ENCODE peak calls at places on chromosomes 2 and 18, in seven cellular contexts. D is lower leg skin, W is OCI-LY7, J is endodermal cell, H is colonic mucosa, S is A549, Z is adrenal gland. V is an unnamed sample.

GRCh38 chr2:132623096-132623839 is 46.7 kb downstream of the LYPD1 start:
- DNase-seq in D (no peak), J (no peak), H (no peak), W (no peak), S (no peak), Z (peak), V (no peak)

GRCh38 chr2:126908721-126909177 is 10.1 kb downstream of the TEX51 start:
- DNase-seq in D (no peak), S (no peak), W (no peak), Z (no peak), H (peak), J (peak), V (no peak)

GRCh38 chr2:237998530-237998929 is 31.7 kb downstream of the UBE2F start:
- DNase-seq in H (no peak), J (no peak), W (no peak), S (no peak), D (no peak), Z (peak), V (no peak)

GRCh38 chr18:26863122-26863879 is 2.2 kb downstream of the AQP4 start:
- DNase-seq in J (peak), W (no peak), H (peak), D (peak), Z (peak), S (peak), V (no peak)

GRCh38 chr2:23028106-23028505 is 356.9 kb upstream of the KLHL29 start:
- DNase-seq in J (peak), S (no peak), W (no peak), Z (no peak), H (no peak), D (no peak), V (no peak)

GRCh38 chr2:178271629-178272333 is 77.5 kb downstream of the OSBPL6 start:
- DNase-seq in J (no peak), D (peak), Z (peak), S (no peak), W (no peak), H (no peak), V (no peak)

GRCh38 chr2:64988420-64989125 is 626 bp upstream of the SLC1A4 start:
- DNase-seq in J (peak), Z (peak), S (peak), D (peak), W (peak), H (peak), V (peak)

GRCh38 chr2:69054431-69054830 is 41.5 kb downstream of the ANTXR1 start:
- DNase-seq in J (no peak), H (no peak), W (no peak), S (no peak), Z (no peak), D (peak), V (no peak)

GRCh38 chr2:132588576-132588975 is 81.4 kb downstream of the LYPD1 start:
- DNase-seq in H (peak), S (no peak), W (no peak), J (no peak), D (no peak), Z (no peak), V (no peak)

GRCh38 chr18:46096651-46097300 is 1.3 kb downstream of the ATP5F1A start:
- DNase-seq in D (no peak), Z (no peak), S (peak), W (peak), H (peak), J (peak), V (no peak)

GRCh38 chr2:201322772-201323171 is 34.4 kb downstream of the FLACC1 start:
- DNase-seq in S (no peak), W (no peak), J (no peak), Z (no peak), H (no peak), D (no peak), V (no peak)

GRCh38 chr2:74959106-74959751 is 786 bp downstream of the POLE4 start:
- DNase-seq in H (no peak), D (no peak), W (no peak), Z (no peak), S (no peak), J (no peak), V (no peak)

GRCh38 chr18:48803518-48803917 is 147.2 kb downstream of the SMAD7 start:
- DNase-seq in W (no peak), Z (no peak), D (no peak), S (no peak), J (peak), H (peak), V (no peak)

GRCh38 chr2:176421291-176422050 is 152.2 kb downstream of the MTX2 start:
- DNase-seq in D (no peak), H (no peak), S (no peak), W (no peak), J (no peak), Z (no peak), V (no peak)

GRCh38 chr2:190746971-190747761 is 98.3 kb downstream of the NAB1 start:
- DNase-seq in D (no peak), Z (no peak), J (no peak), W (no peak), H (no peak), S (no peak), V (no peak)

GRCh38 chr2:212537311-212538155 is 1.1 kb downstream of the ERBB4 start:
- DNase-seq in S (no peak), J (peak), D (no peak), W (no peak), H (peak), Z (peak), V (no peak)

GRCh38 chr2:208025814-208026184 is 472 bp upstream of the PLEKHM3 start:
- DNase-seq in S (no peak), D (no peak), H (no peak), J (peak), Z (no peak), W (peak), V (no peak)

GRCh38 chr2:127721978-127722355 is 20.7 kb downstream of the SFT2D3 start:
- DNase-seq in Z (no peak), H (no peak), D (no peak), S (no peak), W (no peak), J (no peak), V (no peak)

GRCh38 chr18:44246001-44246400 is 434.7 kb upstream of the SETBP1 start:
- DNase-seq in Z (no peak), S (no peak), D (no peak), H (no peak), W (no peak), J (no peak), V (no peak)

GRCh38 chr18:58394046-58394445 is 234.8 kb downstream of the ALPK2 start:
- DNase-seq in W (no peak), H (no peak), Z (no peak), S (no peak), J (no peak), D (no peak), V (no peak)

GRCh38 chr2:64325852-64326577 is 127.9 kb upstream of the LGALSL start:
- DNase-seq in W (peak), H (no peak), D (no peak), S (no peak), J (no peak), Z (no peak), V (no peak)

GRCh38 chr2:163611557-163611906 is 124.3 kb downstream of the FIGN start:
- DNase-seq in H (no peak), Z (no peak), S (no peak), W (no peak), D (no peak), J (no peak), V (no peak)

GRCh38 chr2:81195774-81196382 is 891.3 kb upstream of the LRRTM1 start:
- DNase-seq in Z (no peak), H (no peak), J (no peak), W (no peak), D (no peak), S (no peak), V (no peak)

GRCh38 chr2:70981421-70981820 is 3.0 kb downstream of the ANKRD53 start:
- DNase-seq in J (peak), H (no peak), Z (no peak), S (no peak), W (no peak), D (no peak), V (no peak)

GRCh38 chr18:53906681-53907080 is 317.8 kb downstream of the MBD2 start:
- DNase-seq in J (no peak), S (no peak), Z (no peak), D (no peak), H (no peak), W (no peak), V (no peak)

GRCh38 chr2:232541195-232541960 is 1.9 kb downstream of the CHRNG start:
- DNase-seq in Z (no peak), D (no peak), W (no peak), H (no peak), S (no peak), J (no peak), V (no peak)

GRCh38 chr2:39017314-39017713 is 103.5 kb downstream of the SOS1 start:
- DNase-seq in S (no peak), D (no peak), J (no peak), H (no peak), W (no peak), Z (no peak), V (no peak)

GRCh38 chr2:28753043-28753683 is 1.5 kb downstream of the PPP1CB start:
- DNase-seq in D (peak), W (peak), S (peak), Z (peak), H (peak), J (peak), V (peak)

GRCh38 chr2:186690796-186691195 is 3.1 kb upstream of the FAM171B start:
- DNase-seq in J (no peak), D (no peak), S (no peak), Z (no peak), W (no peak), H (no peak), V (no peak)

GRCh38 chr2:178088774-178089173 is 16.2 kb upstream of the PDE11A start:
- DNase-seq in W (no peak), J (no peak), Z (no peak), D (no peak), S (no peak), H (no peak), V (no peak)

GRCh38 chr2:204692790-204693189 is 147.5 kb downstream of the PARD3B start:
- DNase-seq in S (no peak), J (no peak), H (no peak), W (no peak), D (no peak), Z (no peak), V (no peak)

GRCh38 chr2:235864746-235865535 is 303.2 kb downstream of the GBX2 start:
- DNase-seq in H (no peak), W (no peak), Z (no peak), D (no peak), S (no peak), J (no peak), V (no peak)

GRCh38 chr2:221673248-221673647 is 101.1 kb upstream of the EPHA4 start:
- DNase-seq in D (no peak), S (no peak), W (no peak), H (no peak), Z (no peak), J (no peak), V (no peak)

GRCh38 chr2:201675454-201675853 is 23.0 kb downstream of the MPP4 start:
- DNase-seq in H (no peak), J (no peak), Z (no peak), W (no peak), D (no peak), S (no peak), V (no peak)

GRCh38 chr2:45470531-45470930 is 140.5 kb downstream of the SRBD1 start:
- DNase-seq in J (no peak), D (no peak), W (no peak), S (no peak), H (no peak), Z (no peak), V (no peak)

GRCh38 chr2:188984680-188985079 is 10.5 kb downstream of the COL3A1 start:
- DNase-seq in W (no peak), S (peak), J (no peak), D (peak), Z (no peak), H (no peak), V (no peak)

GRCh38 chr2:236565879-236566402 is 3.7 kb upstream of the ACKR3 start:
- DNase-seq in H (no peak), W (peak), Z (no peak), D (no peak), S (no peak), J (peak), V (no peak)

GRCh38 chr2:196823750-196824149 is 14.6 kb upstream of the C2orf66 start:
- DNase-seq in S (peak), D (no peak), H (no peak), W (no peak), Z (no peak), J (no peak), V (no peak)

GRCh38 chr2:28321426-28321825 is 71.2 kb upstream of the FOSL2 start:
- DNase-seq in H (no peak), W (no peak), S (no peak), Z (no peak), J (peak), D (no peak), V (peak)

GRCh38 chr18:35143615-35144596 is 96.9 kb upstream of the ZNF397 start:
- DNase-seq in H (peak), S (peak), Z (peak), J (peak), W (peak), D (peak), V (peak)

GRCh38 chr2:112481050-112481527 is 867 bp upstream of the TTL start:
- DNase-seq in H (peak), J (peak), S (peak), W (peak), Z (peak), D (peak), V (peak)
- H3K4me3 ChIP-seq in H (peak), J (peak), S (peak), W (peak), Z (peak), D (peak), V (peak)

DNA sequence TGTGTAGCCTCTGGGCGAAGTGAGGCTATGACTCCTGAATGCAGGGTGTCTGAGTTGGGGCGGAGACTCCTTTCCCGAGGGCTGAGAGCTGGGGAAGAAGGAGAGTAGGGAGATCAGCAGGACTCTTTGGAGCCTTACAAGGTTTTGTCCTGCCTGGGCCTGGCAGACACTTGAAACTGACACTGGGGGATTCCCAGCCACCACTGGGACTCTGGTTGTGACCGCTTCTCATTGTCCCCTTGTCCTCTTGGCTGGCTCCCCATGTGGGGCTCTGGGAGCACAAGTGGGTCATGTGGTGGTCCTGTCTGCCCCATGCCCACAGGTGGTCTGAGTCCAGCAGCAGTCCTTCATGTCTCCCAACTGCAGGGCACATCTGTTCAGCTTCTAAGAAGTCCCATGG is 78.2 kb upstream of the MGAT4A start:
- DNase-seq in J (no peak), S (no peak), W (no peak), H (no peak), D (no peak), Z (no peak), V (no peak)
- H3K4me3 ChIP-seq in J (no peak), S (no peak), W (no peak), H (no peak), D (no peak), Z (no peak), V (no peak)

GRCh38 chr2:181655519-181655918 is 1.4 kb downstream of the CERKL start:
- DNase-seq in J (no peak), S (no peak), D (no peak), Z (no peak), H (no peak), W (no peak), V (no peak)
- H3K4me3 ChIP-seq in J (no peak), S (no peak), D (no peak), Z (no peak), H (no peak), W (no peak), V (no peak)

DNA sequence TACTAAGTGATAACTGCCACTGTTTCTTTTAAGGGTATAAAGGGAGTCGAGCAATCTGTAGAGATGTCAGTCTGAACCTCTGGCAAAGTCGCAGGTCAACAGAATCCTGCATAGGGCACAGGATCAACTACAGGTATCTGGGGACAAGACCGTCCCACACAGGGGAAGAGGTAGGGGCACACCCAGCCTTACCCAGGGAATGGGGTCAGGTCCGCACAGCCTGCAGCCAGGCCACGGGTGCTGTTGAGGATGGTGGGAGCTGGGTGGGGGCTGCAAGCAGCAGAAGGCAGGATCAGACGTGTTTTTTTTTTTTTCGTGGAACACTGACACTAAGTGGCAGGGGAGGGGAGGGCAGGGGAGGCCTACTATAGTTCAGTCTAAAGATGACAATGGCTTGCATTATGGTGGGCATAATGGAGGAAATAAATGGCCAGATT is 41.9 kb downstream of the HDLBP start:
- DNase-seq in Z (no peak), W (no peak), S (no peak), D (no peak), H (no peak), J (peak), V (no peak)
- H3K4me3 ChIP-seq in Z (no peak), W (no peak), S (peak), D (no peak), H (no peak), J (peak), V (no peak)

DNA sequence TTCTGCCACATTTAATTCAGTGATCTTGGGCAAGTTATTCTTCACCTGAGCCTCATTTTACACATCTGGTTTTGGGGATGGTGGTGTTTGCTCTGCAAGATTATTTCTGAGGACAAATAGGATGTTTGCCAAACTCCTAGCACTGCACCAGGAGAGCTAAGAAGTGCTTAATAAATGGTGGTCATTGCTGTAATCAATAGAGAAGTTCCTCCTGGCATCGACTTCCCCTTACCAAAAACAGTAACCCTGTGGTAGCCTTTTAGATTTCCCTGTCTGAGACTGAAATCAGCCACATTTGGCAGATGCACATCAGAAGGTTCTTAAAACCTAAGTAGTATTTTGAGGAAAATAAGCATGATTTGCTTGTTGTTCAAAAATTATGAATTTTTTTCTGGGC is 2.3 kb downstream of the B3GNT2 start:
- DNase-seq in J (no peak), D (no peak), H (no peak), Z (no peak), W (peak), S (no peak), V (no peak)
- H3K4me3 ChIP-seq in J (peak), D (no peak), H (peak), Z (no peak), W (peak), S (peak), V (peak)

GRCh38 chr18:24585996-24586566 is 125.6 kb downstream of the HRH4 start:
- DNase-seq in H (no peak), S (no peak), J (no peak), W (no peak), D (no peak), Z (no peak), V (no peak)
- H3K4me3 ChIP-seq in H (no peak), S (no peak), J (no peak), W (no peak), D (no peak), Z (no peak), V (no peak)

GRCh38 chr2:26769501-26769850 is 5.4 kb downstream of the SLC35F6 start:
- DNase-seq in D (no peak), S (no peak), H (no peak), J (no peak), Z (no peak), W (no peak), V (no peak)
- H3K4me3 ChIP-seq in D (no peak), S (no peak), H (no peak), J (no peak), Z (no peak), W (no peak), V (no peak)